ENCODE peak calls at places on chromosomes 3 and 15, in eight cellular contexts. H is Panc1, V is fibroblast of lung, L is IMR-90, R is neural progenitor cell, D is Calu3, M is brain microvascular endothelial cell, T is coronary artery. Y is an unnamed sample.

GRCh38 chr3:53754325-53754724 is 91.9 kb downstream of the CHDH start:
- DNase-seq in H (no peak), V (no peak), L (no peak), R (no peak), D (no peak), M (no peak), T (no peak), Y (no peak)

GRCh38 chr3:106085998-106086397 is 217.2 kb upstream of the CBLB start:
- DNase-seq in H (no peak), V (no peak), L (no peak), R (no peak), D (no peak), M (no peak), T (no peak), Y (no peak)

GRCh38 chr3:189897406-189897805 is 223.3 kb downstream of the P3H2 start:
- DNase-seq in H (no peak), V (no peak), L (no peak), R (no peak), D (no peak), M (no peak), T (no peak), Y (no peak)

GRCh38 chr3:127961124-127961523 is 46.1 kb downstream of the KBTBD12 start:
- DNase-seq in H (no peak), V (no peak), L (no peak), R (no peak), D (no peak), M (no peak), T (no peak), Y (no peak)

GRCh38 chr15:41868321-41868720 is 25.5 kb downstream of the SPTBN5 start:
- DNase-seq in H (no peak), V (no peak), L (no peak), R (no peak), D (no peak), M (no peak), T (no peak), Y (no peak)

GRCh38 chr3:116367761-116368395 is 77.4 kb downstream of the LSAMP start:
- DNase-seq in H (no peak), V (no peak), L (no peak), R (no peak), D (no peak), M (no peak), T (no peak), Y (no peak)

GRCh38 chr3:102078864-102079808 is 229.8 kb downstream of the NFKBIZ start:
- DNase-seq in H (no peak), V (no peak), L (no peak), R (peak; percentile 33), D (peak; percentile 34), M (no peak), T (no peak), Y (peak; percentile 4)

GRCh38 chr3:15291589-15292541 is 40.5 kb downstream of the SH3BP5 start:
- DNase-seq in H (no peak), V (peak; percentile 42), L (no peak), R (no peak), D (no peak), M (no peak), T (no peak), Y (no peak)

GRCh38 chr3:38022887-38023709 is 6.3 kb downstream of the PLCD1 start:
- DNase-seq in H (no peak), V (no peak), L (no peak), R (no peak), D (no peak), M (no peak), T (peak; percentile 73), Y (no peak)

GRCh38 chr15:55279746-55280351 is 9.8 kb downstream of the RAB27A start:
- DNase-seq in H (no peak), V (peak; percentile 87), L (peak; percentile 95), R (no peak), D (peak; percentile 47), M (peak; percentile 92), T (no peak), Y (peak; percentile 87)

GRCh38 chr3:107599755-107600122 is 77.0 kb downstream of the BBX start:
- DNase-seq in H (no peak), V (peak; percentile 21), L (no peak), R (no peak), D (no peak), M (no peak), T (no peak), Y (no peak)

GRCh38 chr15:62832231-62832630 is 210.3 kb upstream of the TPM1 start:
- DNase-seq in H (no peak), V (no peak), L (no peak), R (no peak), D (no peak), M (no peak), T (no peak), Y (no peak)

GRCh38 chr15:62824111-62824737 is 218.3 kb upstream of the TPM1 start:
- DNase-seq in H (no peak), V (peak; percentile 80), L (peak; percentile 86), R (no peak), D (no peak), M (peak; percentile 62), T (no peak), Y (peak; percentile 38)

GRCh38 chr15:62833671-62834070 is 208.9 kb upstream of the TPM1 start:
- DNase-seq in H (no peak), V (no peak), L (no peak), R (peak; percentile 22), D (no peak), M (no peak), T (no peak), Y (no peak)

DNA sequence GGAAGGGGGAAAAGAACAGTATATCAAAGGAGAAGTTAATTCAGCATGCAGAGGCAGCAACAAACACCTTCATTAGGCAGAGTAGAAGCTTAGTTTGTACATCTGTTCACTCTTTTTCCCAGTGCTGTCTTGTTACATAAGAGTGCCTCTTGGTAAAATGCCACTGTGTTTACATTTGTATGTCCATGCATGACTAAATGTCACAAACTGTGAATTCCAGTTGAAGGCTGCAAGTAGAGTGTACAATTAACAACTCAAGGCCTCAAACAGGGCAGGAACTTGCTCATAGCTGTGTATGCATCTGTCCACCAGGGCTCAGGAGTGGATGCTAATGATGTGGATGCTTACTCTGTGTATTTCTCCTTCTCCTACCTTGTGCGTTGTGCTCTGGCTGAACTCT is 214.2 kb upstream of the TPM1 start:
- DNase-seq in H (no peak), V (no peak), L (no peak), R (no peak), D (no peak), M (no peak), T (no peak), Y (no peak)
- TF ChIP-seq CTCF in H (no peak), V (peak; percentile 18), L (no peak), R (no peak), D (no peak), M (peak; percentile 25), T (no peak), Y (no peak)

GRCh38 chr3:69385723-69386483 is at the start of gene FRMD4B:
- DNase-seq in H (no peak), V (peak; percentile 22), L (no peak), R (peak; percentile 67), D (peak; percentile 81), M (no peak), T (peak; percentile 90), Y (peak; percentile 66)
- TF ChIP-seq CTCF in H (peak; percentile 23), V (peak; percentile 41), L (no peak), R (peak; percentile 21), D (no peak), M (peak; percentile 56), T (no peak), Y (peak; percentile 33)

DNA sequence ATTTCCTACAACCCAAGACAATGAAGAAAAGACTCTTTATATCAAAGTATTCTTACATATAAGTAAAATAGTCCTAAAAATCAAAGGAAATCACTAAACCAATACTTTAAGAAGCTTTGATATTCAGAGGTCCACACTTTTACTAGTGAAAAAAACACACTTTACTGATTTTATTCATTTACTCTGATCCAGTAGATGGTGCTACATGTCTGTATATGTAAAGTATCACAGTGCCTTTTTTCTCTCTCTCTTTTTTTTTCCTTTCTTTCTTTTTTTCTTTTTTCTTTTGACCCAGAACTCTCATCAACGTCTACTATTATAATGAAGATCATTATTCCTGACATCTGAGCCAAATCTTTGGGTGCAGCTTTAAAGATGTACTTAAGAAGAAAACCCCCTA is 10.8 kb upstream of the CCDC39 start:
- DNase-seq in H (no peak), V (no peak), L (no peak), R (no peak), D (no peak), M (no peak), T (no peak), Y (no peak)
- TF ChIP-seq CTCF in H (peak; percentile 25), V (no peak), L (no peak), R (peak; percentile 57), D (no peak), M (no peak), T (no peak), Y (peak; percentile 49)

DNA sequence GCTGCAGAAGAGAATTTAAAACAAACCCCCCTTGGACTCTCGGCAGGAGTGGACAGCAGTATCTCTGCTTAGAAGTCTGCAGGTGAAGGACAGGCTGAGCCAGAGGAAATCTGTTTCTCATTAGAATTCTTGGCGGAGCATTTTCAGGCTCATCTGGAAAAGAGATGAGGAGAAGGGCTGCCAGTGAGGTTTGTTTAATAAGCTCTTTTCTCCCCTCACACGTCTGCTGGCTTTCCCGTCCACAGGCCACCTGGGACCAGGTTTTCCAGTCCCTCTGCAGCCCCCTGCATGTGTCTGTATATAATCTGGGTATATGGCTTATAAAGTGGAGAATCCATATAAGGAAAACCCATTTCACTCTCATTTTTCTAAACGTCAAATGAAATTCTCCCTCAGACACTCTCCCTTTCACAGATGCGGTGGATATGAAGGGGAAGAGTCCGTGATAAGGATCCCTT is 155.4 kb upstream of the TPM1 start:
- DNase-seq in H (no peak), V (no peak), L (peak; percentile 49), R (no peak), D (no peak), M (no peak), T (no peak), Y (no peak)
- TF ChIP-seq CTCF in H (no peak), V (no peak), L (no peak), R (no peak), D (no peak), M (no peak), T (no peak), Y (no peak)

DNA sequence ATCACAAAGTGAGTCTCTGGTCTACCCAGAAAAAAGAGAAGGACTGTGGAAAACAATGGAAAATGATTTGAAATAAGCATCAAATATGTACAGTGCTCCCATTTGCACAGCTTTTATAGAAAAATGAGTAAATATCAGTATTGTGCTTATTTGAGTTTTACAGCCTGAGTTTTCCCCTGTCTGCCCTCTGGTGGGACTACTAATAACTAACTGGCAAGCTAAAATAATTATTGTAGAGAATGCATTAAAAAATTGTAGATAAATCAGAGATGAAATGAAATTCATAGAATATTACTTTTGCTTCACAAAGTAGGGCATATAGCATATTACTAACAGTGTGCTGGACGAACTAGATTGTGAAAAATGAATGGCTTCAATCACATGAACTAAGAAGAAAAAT is 287.1 kb downstream of the NAALADL2 start:
- DNase-seq in H (no peak), V (peak; percentile 69), L (peak; percentile 56), R (no peak), D (no peak), M (peak; percentile 27), T (no peak), Y (peak; percentile 12)
- TF ChIP-seq CTCF in H (peak; percentile 12), V (peak; percentile 54), L (peak; percentile 58), R (peak; percentile 14), D (peak; percentile 39), M (peak; percentile 47), T (no peak), Y (peak; percentile 20)

GRCh38 chr3:137692803-137693431 is 71.2 kb upstream of the SOX14 start:
- DNase-seq in H (no peak), V (no peak), L (no peak), R (peak; percentile 78), D (peak; percentile 68), M (no peak), T (no peak), Y (peak; percentile 55)
- TF ChIP-seq CTCF in H (peak; percentile 84), V (no peak), L (no peak), R (peak; percentile 87), D (peak; percentile 47), M (no peak), T (no peak), Y (peak; percentile 57)

GRCh38 chr3:30319713-30320112 is 286.7 kb upstream of the TGFBR2 start:
- DNase-seq in H (no peak), V (peak; percentile 62), L (peak; percentile 57), R (peak; percentile 54), D (peak; percentile 43), M (peak; percentile 49), T (no peak), Y (peak; percentile 77)
- TF ChIP-seq CTCF in H (peak; percentile 31), V (peak; percentile 57), L (peak; percentile 47), R (peak; percentile 51), D (peak; percentile 53), M (peak; percentile 72), T (no peak), Y (peak; percentile 24)

Y was measured in MCF 10A.